ENCODE peak calls at places on chromosomes 3 and 15, in seven cellular contexts. I is K562, Q is SK-N-SH, U is HCT116, D is H1, L is HepG2, J is GM12878. X is an unnamed sample.

GRCh38 chr15:29437888-29438713 is 168.5 kb upstream of the NSMCE3 start:
- DNase-seq in L (no peak), I (no peak), Q (no peak), D (no peak), J (no peak), U (no peak), X (peak)

GRCh38 chr3:64023187-64023860 is at the start of gene PSMD6:
- DNase-seq in J (peak), L (peak), U (peak), D (peak), I (peak), Q (peak), X (peak)

GRCh38 chr3:183664913-183665381 is 29.5 kb downstream of the KLHL24 start:
- DNase-seq in Q (no peak), J (no peak), U (no peak), I (no peak), D (no peak), L (no peak), X (no peak)

GRCh38 chr3:149579838-149580542 is 77.8 kb downstream of the WWTR1 start:
- DNase-seq in L (no peak), I (no peak), J (no peak), U (peak), D (no peak), Q (no peak), X (no peak)

GRCh38 chr3:128340198-128340903 is 126.3 kb downstream of the DNAJB8 start:
- DNase-seq in L (no peak), I (no peak), J (no peak), U (no peak), D (no peak), Q (no peak), X (no peak)

GRCh38 chr15:86725628-86726027 is 646.0 kb downstream of the AGBL1 start:
- DNase-seq in Q (no peak), J (no peak), L (no peak), U (no peak), I (no peak), D (no peak), X (no peak)

GRCh38 chr3:59335338-59335737 is 285.5 kb upstream of the CFAP20DC start:
- DNase-seq in Q (no peak), L (no peak), D (no peak), U (no peak), I (no peak), J (no peak), X (no peak)

GRCh38 chr15:70356919-70357318 is 259.2 kb upstream of the TLE3 start:
- DNase-seq in Q (no peak), D (no peak), J (no peak), L (no peak), I (no peak), U (no peak), X (no peak)

GRCh38 chr3:124793054-124793740 is 62.9 kb downstream of the UMPS start:
- DNase-seq in J (no peak), L (no peak), D (no peak), I (no peak), Q (no peak), U (no peak), X (no peak)

GRCh38 chr3:185153861-185154629 is 1.2 kb upstream of the C3orf70 start:
- DNase-seq in I (no peak), L (peak), U (no peak), J (no peak), Q (peak), D (no peak), X (no peak)

GRCh38 chr3:126621171-126621570 is 33.8 kb downstream of the TXNRD3 start:
- DNase-seq in Q (no peak), L (no peak), U (no peak), J (no peak), D (no peak), I (no peak), X (no peak)

GRCh38 chr3:123289336-123290106 is 87.8 kb downstream of the SEC22A start:
- DNase-seq in Q (peak), D (no peak), U (no peak), J (no peak), I (no peak), L (no peak), X (no peak)

GRCh38 chr3:161914703-161915102 is 418.1 kb downstream of the OTOL1 start:
- DNase-seq in U (no peak), Q (peak), L (peak), J (no peak), I (peak), D (peak), X (no peak)

GRCh38 chr3:138082085-138082991 is 33.1 kb downstream of the DZIP1L start:
- DNase-seq in U (peak), Q (no peak), J (peak), D (no peak), L (peak), I (no peak), X (peak)
- TF ChIP-seq JUND in U (peak), Q (peak), J (no peak), D (peak), L (no peak), I (peak), X (no peak)

DNA sequence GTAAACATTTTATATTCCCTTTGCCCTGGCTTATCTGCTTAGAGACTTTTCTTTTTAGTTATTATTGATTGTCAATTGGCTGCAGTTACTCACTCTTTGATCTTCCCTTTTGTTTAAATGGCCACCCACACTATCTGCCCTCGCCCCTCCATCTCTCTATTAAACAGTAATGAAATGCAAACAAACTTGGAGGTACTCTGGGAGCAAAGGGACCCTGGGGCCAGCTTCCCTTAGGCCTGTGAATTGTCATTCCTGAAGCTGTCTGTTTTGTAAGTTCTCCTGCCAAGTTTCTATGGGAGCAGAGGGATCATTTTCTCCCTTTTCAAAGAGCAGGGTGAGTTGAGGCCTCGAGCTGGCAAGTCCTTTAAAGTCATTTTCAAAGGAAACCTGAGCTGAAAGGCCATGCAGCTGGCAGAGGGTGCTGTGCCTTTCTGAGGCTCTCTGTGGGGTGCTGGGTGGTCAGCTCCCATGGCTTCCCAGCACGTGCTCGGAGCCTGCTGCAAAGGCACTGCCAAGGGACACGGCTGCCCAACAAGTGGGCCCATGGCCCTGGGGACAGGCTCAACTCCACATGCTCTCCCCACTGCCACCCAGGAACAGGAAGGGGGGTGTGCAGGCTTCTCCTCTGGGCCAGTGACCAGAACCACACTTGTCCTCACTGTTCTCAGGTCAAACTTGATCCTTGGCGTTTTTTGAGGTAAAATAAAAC is 17.4 kb upstream of the RTP2 start:
- DNase-seq in Q (no peak), J (no peak), L (peak), U (no peak), D (no peak), I (no peak), X (no peak)
- TF ChIP-seq JUND in Q (no peak), J (no peak), L (no peak), U (no peak), D (no peak), I (no peak), X (no peak)

GRCh38 chr3:131361464-131362421 is 19.8 kb upstream of the NUDT16 start:
- DNase-seq in D (peak), J (peak), Q (no peak), I (peak), L (no peak), U (peak), X (peak)
- TF ChIP-seq JUND in D (no peak), J (no peak), Q (no peak), I (no peak), L (no peak), U (no peak), X (no peak)

GRCh38 chr3:17755836-17756235 is 13.4 kb upstream of the TBC1D5 start:
- DNase-seq in D (no peak), J (no peak), L (no peak), I (no peak), Q (no peak), U (no peak), X (no peak)
- TF ChIP-seq JUND in D (no peak), J (no peak), L (no peak), I (no peak), Q (no peak), U (no peak), X (no peak)

GRCh38 chr3:109803274-109803673 is 465.9 kb upstream of the DPPA4 start:
- DNase-seq in Q (peak), U (peak), D (no peak), L (no peak), I (peak), J (no peak), X (no peak)
- TF ChIP-seq JUND in Q (no peak), U (peak), D (no peak), L (no peak), I (no peak), J (no peak), X (no peak)

DNA sequence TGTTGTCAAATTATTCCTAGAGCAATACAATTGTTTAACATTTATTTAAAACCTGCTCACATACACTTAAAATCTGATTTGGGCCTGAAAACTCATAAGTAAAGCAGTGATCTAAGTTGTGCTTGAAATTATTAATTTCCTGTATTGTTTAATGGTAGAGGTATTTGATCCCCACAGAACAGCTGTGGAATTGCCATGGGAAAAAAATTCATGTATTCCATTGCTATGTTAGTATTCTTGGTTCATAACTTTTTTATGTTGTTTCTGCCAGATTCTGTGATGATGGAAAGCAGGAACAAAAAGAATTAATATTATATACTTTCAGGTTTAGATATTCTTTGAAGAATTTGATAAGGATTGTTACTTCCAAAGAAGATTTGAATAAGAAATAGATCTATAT is 831.5 kb upstream of the NR2F2 start:
- DNase-seq in D (no peak), J (no peak), U (no peak), L (no peak), Q (no peak), I (no peak), X (no peak)
- TF ChIP-seq JUND in D (no peak), J (no peak), U (no peak), L (no peak), Q (no peak), I (no peak), X (no peak)

GRCh38 chr3:46934508-46935167 is 41.9 kb downstream of the CCDC12 start:
- DNase-seq in I (no peak), J (no peak), L (no peak), Q (peak), U (no peak), D (no peak), X (no peak)

GRCh38 chr3:46932455-46933225 is 43.9 kb downstream of the CCDC12 start:
- DNase-seq in D (no peak), J (no peak), Q (no peak), L (no peak), U (no peak), I (no peak), X (no peak)

GRCh38 chr3:46931631-46932441 is 44.7 kb downstream of the CCDC12 start:
- DNase-seq in Q (peak), L (peak), D (no peak), I (no peak), J (peak), U (no peak), X (peak)

GRCh38 chr3:46934067-46934466 is 42.5 kb downstream of the CCDC12 start:
- DNase-seq in I (no peak), Q (peak), J (no peak), U (no peak), D (no peak), L (no peak), X (no peak)

DNA sequence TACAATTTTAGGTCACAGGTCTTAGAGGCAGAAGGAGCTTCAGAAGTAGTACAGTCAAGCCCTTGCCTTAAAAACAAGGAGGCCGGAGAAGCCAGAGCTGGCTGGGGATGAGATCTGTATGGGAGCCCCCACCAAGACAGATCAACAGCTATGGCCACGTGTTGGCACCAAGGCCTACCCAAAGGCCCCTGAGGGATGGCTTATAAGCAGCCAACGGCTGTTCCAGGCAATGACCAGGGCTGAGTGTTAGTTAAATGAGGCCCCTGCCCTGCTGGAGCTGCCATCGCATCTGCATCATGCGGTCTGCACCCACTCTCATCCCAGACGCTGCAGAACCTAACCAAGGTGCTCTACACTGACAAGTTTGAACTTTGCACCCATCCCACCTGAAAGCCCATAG is 43.3 kb downstream of the CCDC12 start:
- DNase-seq in I (no peak), U (no peak), D (no peak), Q (no peak), L (no peak), J (no peak), X (no peak)
- TF ChIP-seq JUND in I (no peak), U (no peak), D (no peak), Q (no peak), L (no peak), J (no peak), X (no peak)

X was measured in T47D.